ENCODE peak calls at places on chromosomes 1 and 21, in four cellular contexts. One of them, this sample, is unnamed.

GRCh38 chr1:221268295-221268694 is 389.1 kb downstream of the HLX start:
- DNase-seq in CD8-positive, alpha-beta T cell: no peak
- DNase-seq in stimulated activated CD8-positive, alpha-beta memory T cell treated with anti-CD3 and anti-CD28 coated beads, Interleukin-12 subunit alpha, Interleukin-12 subunit beta, amount 100 ng/mL, for 1 hour: no peak
- DNase-seq in occipital lobe: no peak
- DNase-seq in this sample: no peak

GRCh38 chr1:5129746-5130355 is 475.4 kb downstream of the AJAP1 start:
- DNase-seq in CD8-positive, alpha-beta T cell: no peak
- DNase-seq in stimulated activated CD8-positive, alpha-beta memory T cell treated with anti-CD3 and anti-CD28 coated beads, Interleukin-12 subunit alpha, Interleukin-12 subunit beta, amount 100 ng/mL, for 1 hour: no peak
- DNase-seq in occipital lobe: no peak
- DNase-seq in this sample: no peak

GRCh38 chr1:110056776-110057175 is 13.7 kb downstream of the ALX3 start:
- DNase-seq in CD8-positive, alpha-beta T cell: no peak
- DNase-seq in stimulated activated CD8-positive, alpha-beta memory T cell treated with anti-CD3 and anti-CD28 coated beads, Interleukin-12 subunit alpha, Interleukin-12 subunit beta, amount 100 ng/mL, for 1 hour: no peak
- DNase-seq in occipital lobe: no peak
- DNase-seq in this sample: no peak

GRCh38 chr21:44006656-44007055 is 5.5 kb upstream of the TRAPPC10 start:
- DNase-seq in CD8-positive, alpha-beta T cell: no peak
- DNase-seq in stimulated activated CD8-positive, alpha-beta memory T cell treated with anti-CD3 and anti-CD28 coated beads, Interleukin-12 subunit alpha, Interleukin-12 subunit beta, amount 100 ng/mL, for 1 hour: no peak
- DNase-seq in occipital lobe: no peak
- DNase-seq in this sample: no peak

GRCh38 chr1:41957568-41957967 is 38.8 kb upstream of the HIVEP3 start:
- DNase-seq in CD8-positive, alpha-beta T cell: no peak
- DNase-seq in stimulated activated CD8-positive, alpha-beta memory T cell treated with anti-CD3 and anti-CD28 coated beads, Interleukin-12 subunit alpha, Interleukin-12 subunit beta, amount 100 ng/mL, for 1 hour: no peak
- DNase-seq in occipital lobe: no peak
- DNase-seq in this sample: no peak

GRCh38 chr21:35088235-35088865 is 39.2 kb upstream of the RUNX1 start:
- DNase-seq in CD8-positive, alpha-beta T cell: no peak
- DNase-seq in stimulated activated CD8-positive, alpha-beta memory T cell treated with anti-CD3 and anti-CD28 coated beads, Interleukin-12 subunit alpha, Interleukin-12 subunit beta, amount 100 ng/mL, for 1 hour: no peak
- DNase-seq in occipital lobe: no peak
- DNase-seq in this sample: no peak

GRCh38 chr1:17588048-17588781 is 48.7 kb downstream of the ARHGEF10L start:
- DNase-seq in CD8-positive, alpha-beta T cell: no peak
- DNase-seq in stimulated activated CD8-positive, alpha-beta memory T cell treated with anti-CD3 and anti-CD28 coated beads, Interleukin-12 subunit alpha, Interleukin-12 subunit beta, amount 100 ng/mL, for 1 hour: no peak
- DNase-seq in occipital lobe: no peak
- DNase-seq in this sample: no peak

GRCh38 chr1:9573723-9574122 is 15.0 kb upstream of the TMEM201 start:
- DNase-seq in CD8-positive, alpha-beta T cell: no peak
- DNase-seq in stimulated activated CD8-positive, alpha-beta memory T cell treated with anti-CD3 and anti-CD28 coated beads, Interleukin-12 subunit alpha, Interleukin-12 subunit beta, amount 100 ng/mL, for 1 hour: no peak
- DNase-seq in occipital lobe: no peak
- DNase-seq in this sample: no peak

GRCh38 chr1:84688461-84689061 is 1.7 kb downstream of the SSX2IP start:
- DNase-seq in CD8-positive, alpha-beta T cell: no peak
- DNase-seq in stimulated activated CD8-positive, alpha-beta memory T cell treated with anti-CD3 and anti-CD28 coated beads, Interleukin-12 subunit alpha, Interleukin-12 subunit beta, amount 100 ng/mL, for 1 hour: no peak
- DNase-seq in occipital lobe: no peak
- DNase-seq in this sample: no peak

GRCh38 chr21:15682977-15683376 is 46.8 kb upstream of the USP25 start:
- DNase-seq in CD8-positive, alpha-beta T cell: no peak
- DNase-seq in stimulated activated CD8-positive, alpha-beta memory T cell treated with anti-CD3 and anti-CD28 coated beads, Interleukin-12 subunit alpha, Interleukin-12 subunit beta, amount 100 ng/mL, for 1 hour: no peak
- DNase-seq in occipital lobe: no peak
- DNase-seq in this sample: no peak

GRCh38 chr1:228309548-228310067 is 97.0 kb downstream of the TRIM11 start:
- DNase-seq in CD8-positive, alpha-beta T cell: no peak
- DNase-seq in stimulated activated CD8-positive, alpha-beta memory T cell treated with anti-CD3 and anti-CD28 coated beads, Interleukin-12 subunit alpha, Interleukin-12 subunit beta, amount 100 ng/mL, for 1 hour: no peak
- DNase-seq in occipital lobe: no peak
- DNase-seq in this sample: no peak

GRCh38 chr21:42652527-42653491 is 612 bp upstream of the PDE9A start:
- DNase-seq in CD8-positive, alpha-beta T cell: no peak
- DNase-seq in stimulated activated CD8-positive, alpha-beta memory T cell treated with anti-CD3 and anti-CD28 coated beads, Interleukin-12 subunit alpha, Interleukin-12 subunit beta, amount 100 ng/mL, for 1 hour: no peak
- DNase-seq in occipital lobe: peak
- DNase-seq in this sample: no peak

GRCh38 chr1:199010933-199011332 is 372.1 kb downstream of the PTPRC start:
- DNase-seq in CD8-positive, alpha-beta T cell: no peak
- DNase-seq in stimulated activated CD8-positive, alpha-beta memory T cell treated with anti-CD3 and anti-CD28 coated beads, Interleukin-12 subunit alpha, Interleukin-12 subunit beta, amount 100 ng/mL, for 1 hour: no peak
- DNase-seq in occipital lobe: no peak
- DNase-seq in this sample: no peak

GRCh38 chr21:42818328-42818749 is 61.0 kb downstream of the WDR4 start:
- DNase-seq in CD8-positive, alpha-beta T cell: peak
- DNase-seq in stimulated activated CD8-positive, alpha-beta memory T cell treated with anti-CD3 and anti-CD28 coated beads, Interleukin-12 subunit alpha, Interleukin-12 subunit beta, amount 100 ng/mL, for 1 hour: peak
- DNase-seq in occipital lobe: no peak
- DNase-seq in this sample: peak

GRCh38 chr1:89987170-89987819 is 7.6 kb upstream of the ZNF326 start:
- DNase-seq in CD8-positive, alpha-beta T cell: peak
- DNase-seq in stimulated activated CD8-positive, alpha-beta memory T cell treated with anti-CD3 and anti-CD28 coated beads, Interleukin-12 subunit alpha, Interleukin-12 subunit beta, amount 100 ng/mL, for 1 hour: peak
- DNase-seq in occipital lobe: peak
- DNase-seq in this sample: peak

GRCh38 chr21:20789696-20790095 is 208.5 kb upstream of the NCAM2 start:
- DNase-seq in CD8-positive, alpha-beta T cell: no peak
- DNase-seq in stimulated activated CD8-positive, alpha-beta memory T cell treated with anti-CD3 and anti-CD28 coated beads, Interleukin-12 subunit alpha, Interleukin-12 subunit beta, amount 100 ng/mL, for 1 hour: no peak
- DNase-seq in occipital lobe: no peak
- DNase-seq in this sample: no peak

GRCh38 chr21:46368533-46369285 is 44.8 kb downstream of the PCNT start:
- DNase-seq in CD8-positive, alpha-beta T cell: peak
- DNase-seq in stimulated activated CD8-positive, alpha-beta memory T cell treated with anti-CD3 and anti-CD28 coated beads, Interleukin-12 subunit alpha, Interleukin-12 subunit beta, amount 100 ng/mL, for 1 hour: no peak
- DNase-seq in occipital lobe: no peak
- DNase-seq in this sample: no peak